ENCODE peak calls at places on chromosomes 12 and 14, in nine cellular contexts. One of them, this sample, is unnamed.

GRCh38 chr12:12723681-12724420 is 6.7 kb downstream of the CDKN1B start:
- DNase-seq in endodermal cell: peak
- DNase-seq in KG1: no peak
- DNase-seq in type B pancreatic cell: no peak
- DNase-seq in nephron progenitor cell: peak
- DNase-seq in psoas muscle: peak
- DNase-seq in caudate nucleus: no peak
- DNase-seq in ureter: peak
- DNase-seq in iPS DF 19.7: no peak
- DNase-seq in this sample: no peak

GRCh38 chr12:22307811-22308210 is 26.7 kb downstream of the ST8SIA1 start:
- DNase-seq in nephron progenitor cell: no peak
- DNase-seq in caudate nucleus: no peak
- DNase-seq in ureter: no peak
- DNase-seq in type B pancreatic cell: no peak
- DNase-seq in iPS DF 19.7: no peak
- DNase-seq in endodermal cell: no peak
- DNase-seq in KG1: no peak
- DNase-seq in psoas muscle: no peak
- DNase-seq in this sample: no peak

GRCh38 chr14:101809671-101810514 is 48.4 kb downstream of the PPP2R5C start:
- DNase-seq in nephron progenitor cell: peak
- DNase-seq in psoas muscle: peak
- DNase-seq in type B pancreatic cell: peak
- DNase-seq in endodermal cell: peak
- DNase-seq in iPS DF 19.7: peak
- DNase-seq in KG1: peak
- DNase-seq in caudate nucleus: peak
- DNase-seq in ureter: peak
- DNase-seq in this sample: peak

GRCh38 chr12:6946033-6946919 is 2.5 kb downstream of the C12orf57 start:
- DNase-seq in caudate nucleus: no peak
- DNase-seq in iPS DF 19.7: no peak
- DNase-seq in nephron progenitor cell: peak
- DNase-seq in endodermal cell: peak
- DNase-seq in ureter: peak
- DNase-seq in type B pancreatic cell: peak
- DNase-seq in psoas muscle: peak
- DNase-seq in KG1: no peak
- DNase-seq in this sample: no peak

GRCh38 chr12:4824415-4824814 is 85.3 kb upstream of the KCNA1 start:
- DNase-seq in psoas muscle: no peak
- DNase-seq in iPS DF 19.7: no peak
- DNase-seq in type B pancreatic cell: no peak
- DNase-seq in endodermal cell: no peak
- DNase-seq in KG1: no peak
- DNase-seq in caudate nucleus: no peak
- DNase-seq in nephron progenitor cell: no peak
- DNase-seq in ureter: no peak
- DNase-seq in this sample: no peak

GRCh38 chr12:112380663-112381420 is 1.4 kb downstream of the HECTD4 start:
- DNase-seq in type B pancreatic cell: no peak
- DNase-seq in endodermal cell: peak
- DNase-seq in nephron progenitor cell: peak
- DNase-seq in psoas muscle: no peak
- DNase-seq in iPS DF 19.7: no peak
- DNase-seq in caudate nucleus: peak
- DNase-seq in ureter: no peak
- DNase-seq in KG1: no peak
- DNase-seq in this sample: no peak

GRCh38 chr12:49189731-49190314 is 943 bp upstream of the TUBA1A start:
- DNase-seq in KG1: no peak
- DNase-seq in endodermal cell: no peak
- DNase-seq in iPS DF 19.7: no peak
- DNase-seq in type B pancreatic cell: peak
- DNase-seq in psoas muscle: no peak
- DNase-seq in ureter: no peak
- DNase-seq in nephron progenitor cell: no peak
- DNase-seq in caudate nucleus: no peak
- DNase-seq in this sample: no peak

GRCh38 chr14:23076785-23077408 is 18.0 kb downstream of the ACIN1 start:
- DNase-seq in nephron progenitor cell: no peak
- DNase-seq in type B pancreatic cell: no peak
- DNase-seq in caudate nucleus: no peak
- DNase-seq in endodermal cell: peak
- DNase-seq in iPS DF 19.7: no peak
- DNase-seq in ureter: no peak
- DNase-seq in psoas muscle: no peak
- DNase-seq in KG1: no peak
- DNase-seq in this sample: no peak

GRCh38 chr12:24630446-24630845 is 318.5 kb downstream of the BCAT1 start:
- DNase-seq in endodermal cell: no peak
- DNase-seq in iPS DF 19.7: no peak
- DNase-seq in nephron progenitor cell: no peak
- DNase-seq in psoas muscle: no peak
- DNase-seq in ureter: no peak
- DNase-seq in type B pancreatic cell: no peak
- DNase-seq in caudate nucleus: no peak
- DNase-seq in KG1: no peak
- DNase-seq in this sample: no peak

GRCh38 chr14:76564471-76565119 is 188.7 kb downstream of the ESRRB start:
- DNase-seq in nephron progenitor cell: no peak
- DNase-seq in type B pancreatic cell: no peak
- DNase-seq in caudate nucleus: no peak
- DNase-seq in psoas muscle: no peak
- DNase-seq in iPS DF 19.7: peak
- DNase-seq in endodermal cell: peak
- DNase-seq in KG1: no peak
- DNase-seq in ureter: no peak
- DNase-seq in this sample: no peak

GRCh38 chr12:128078311-128078851 is 188.6 kb upstream of the TMEM132C start:
- DNase-seq in iPS DF 19.7: no peak
- DNase-seq in caudate nucleus: no peak
- DNase-seq in nephron progenitor cell: no peak
- DNase-seq in endodermal cell: no peak
- DNase-seq in ureter: no peak
- DNase-seq in KG1: no peak
- DNase-seq in type B pancreatic cell: no peak
- DNase-seq in psoas muscle: no peak
- DNase-seq in this sample: no peak

GRCh38 chr12:46152456-46152855 is 116.4 kb downstream of the SLC38A1 start:
- DNase-seq in nephron progenitor cell: no peak
- DNase-seq in KG1: no peak
- DNase-seq in ureter: no peak
- DNase-seq in endodermal cell: no peak
- DNase-seq in iPS DF 19.7: no peak
- DNase-seq in type B pancreatic cell: no peak
- DNase-seq in caudate nucleus: no peak
- DNase-seq in psoas muscle: no peak
- DNase-seq in this sample: no peak

GRCh38 chr14:63375772-63376171 is 57.0 kb upstream of the GPHB5 start:
- DNase-seq in ureter: no peak
- DNase-seq in endodermal cell: no peak
- DNase-seq in caudate nucleus: no peak
- DNase-seq in nephron progenitor cell: no peak
- DNase-seq in type B pancreatic cell: no peak
- DNase-seq in KG1: no peak
- DNase-seq in psoas muscle: no peak
- DNase-seq in iPS DF 19.7: no peak
- DNase-seq in this sample: no peak

GRCh38 chr12:69284131-69284530 is 44.8 kb downstream of the CPSF6 start:
- DNase-seq in iPS DF 19.7: peak
- DNase-seq in KG1: peak
- DNase-seq in psoas muscle: peak
- DNase-seq in ureter: peak
- DNase-seq in type B pancreatic cell: no peak
- DNase-seq in nephron progenitor cell: peak
- DNase-seq in caudate nucleus: no peak
- DNase-seq in endodermal cell: peak
- DNase-seq in this sample: peak

GRCh38 chr14:104900639-104901512 is 23.8 kb upstream of the PLD4 start:
- DNase-seq in type B pancreatic cell: no peak
- DNase-seq in endodermal cell: no peak
- DNase-seq in iPS DF 19.7: no peak
- DNase-seq in nephron progenitor cell: no peak
- DNase-seq in ureter: no peak
- DNase-seq in psoas muscle: no peak
- DNase-seq in KG1: no peak
- DNase-seq in caudate nucleus: no peak
- DNase-seq in this sample: no peak

GRCh38 chr12:86681062-86681461 is 424.9 kb upstream of the MGAT4C start:
- DNase-seq in type B pancreatic cell: no peak
- DNase-seq in nephron progenitor cell: no peak
- DNase-seq in iPS DF 19.7: no peak
- DNase-seq in ureter: no peak
- DNase-seq in psoas muscle: no peak
- DNase-seq in endodermal cell: no peak
- DNase-seq in KG1: no peak
- DNase-seq in caudate nucleus: no peak
- DNase-seq in this sample: no peak

GRCh38 chr12:131963381-131963780 is 13.6 kb downstream of the EP400 start:
- DNase-seq in psoas muscle: no peak
- DNase-seq in iPS DF 19.7: no peak
- DNase-seq in caudate nucleus: no peak
- DNase-seq in ureter: no peak
- DNase-seq in nephron progenitor cell: no peak
- DNase-seq in endodermal cell: peak
- DNase-seq in KG1: no peak
- DNase-seq in type B pancreatic cell: no peak
- DNase-seq in this sample: no peak

GRCh38 chr12:92905811-92906554 is 23.1 kb downstream of the EEA1 start:
- DNase-seq in nephron progenitor cell: no peak
- DNase-seq in ureter: no peak
- DNase-seq in type B pancreatic cell: no peak
- DNase-seq in iPS DF 19.7: no peak
- DNase-seq in caudate nucleus: no peak
- DNase-seq in KG1: no peak
- DNase-seq in psoas muscle: no peak
- DNase-seq in endodermal cell: no peak
- DNase-seq in this sample: no peak

GRCh38 chr12:20549115-20549719 is 145.9 kb upstream of the SLCO1C1 start:
- DNase-seq in endodermal cell: peak
- DNase-seq in type B pancreatic cell: no peak
- DNase-seq in caudate nucleus: no peak
- DNase-seq in psoas muscle: no peak
- DNase-seq in ureter: no peak
- DNase-seq in KG1: no peak
- DNase-seq in iPS DF 19.7: no peak
- DNase-seq in nephron progenitor cell: peak
- DNase-seq in this sample: peak

GRCh38 chr12:23899434-23899833 is 50.0 kb downstream of the SOX5 start:
- DNase-seq in caudate nucleus: no peak
- DNase-seq in psoas muscle: no peak
- DNase-seq in nephron progenitor cell: no peak
- DNase-seq in endodermal cell: no peak
- DNase-seq in type B pancreatic cell: no peak
- DNase-seq in KG1: no peak
- DNase-seq in ureter: no peak
- DNase-seq in iPS DF 19.7: no peak
- DNase-seq in this sample: no peak

GRCh38 chr12:114476159-114476558 is 70.2 kb upstream of the TBX5 start:
- DNase-seq in type B pancreatic cell: no peak
- DNase-seq in KG1: no peak
- DNase-seq in ureter: no peak
- DNase-seq in caudate nucleus: no peak
- DNase-seq in endodermal cell: peak
- DNase-seq in nephron progenitor cell: no peak
- DNase-seq in psoas muscle: no peak
- DNase-seq in iPS DF 19.7: no peak
- DNase-seq in this sample: no peak

GRCh38 chr12:32047846-32048245 is 58.8 kb upstream of the BICD1 start:
- DNase-seq in nephron progenitor cell: no peak
- DNase-seq in caudate nucleus: no peak
- DNase-seq in type B pancreatic cell: no peak
- DNase-seq in psoas muscle: no peak
- DNase-seq in endodermal cell: no peak
- DNase-seq in KG1: no peak
- DNase-seq in ureter: no peak
- DNase-seq in iPS DF 19.7: no peak
- DNase-seq in this sample: no peak

GRCh38 chr12:6697584-6698351 is 2.8 kb downstream of the PIANP start:
- DNase-seq in psoas muscle: no peak
- DNase-seq in caudate nucleus: no peak
- DNase-seq in iPS DF 19.7: no peak
- DNase-seq in type B pancreatic cell: no peak
- DNase-seq in ureter: no peak
- DNase-seq in endodermal cell: peak
- DNase-seq in nephron progenitor cell: peak
- DNase-seq in KG1: no peak
- DNase-seq in this sample: peak

GRCh38 chr12:122437656-122438121 is 15.2 kb upstream of the CLIP1 start:
- DNase-seq in psoas muscle: peak
- DNase-seq in ureter: peak
- DNase-seq in iPS DF 19.7: no peak
- DNase-seq in nephron progenitor cell: no peak
- DNase-seq in KG1: no peak
- DNase-seq in endodermal cell: no peak
- DNase-seq in type B pancreatic cell: no peak
- DNase-seq in caudate nucleus: peak
- DNase-seq in this sample: no peak

GRCh38 chr12:106971065-106971464 is 15.4 kb downstream of the TMEM263 start:
- DNase-seq in KG1: no peak
- DNase-seq in caudate nucleus: no peak
- DNase-seq in type B pancreatic cell: no peak
- DNase-seq in ureter: no peak
- DNase-seq in nephron progenitor cell: no peak
- DNase-seq in psoas muscle: no peak
- DNase-seq in iPS DF 19.7: no peak
- DNase-seq in endodermal cell: no peak
- DNase-seq in this sample: no peak

GRCh38 chr12:29562167-29562776 is 64.8 kb upstream of the OVCH1 start:
- DNase-seq in type B pancreatic cell: no peak
- DNase-seq in iPS DF 19.7: no peak
- DNase-seq in ureter: peak
- DNase-seq in endodermal cell: no peak
- DNase-seq in KG1: no peak
- DNase-seq in psoas muscle: no peak
- DNase-seq in caudate nucleus: no peak
- DNase-seq in nephron progenitor cell: no peak
- DNase-seq in this sample: no peak

GRCh38 chr12:6821674-6822433 is at the start of gene GPR162:
- DNase-seq in ureter: no peak
- DNase-seq in endodermal cell: peak
- DNase-seq in caudate nucleus: no peak
- DNase-seq in nephron progenitor cell: peak
- DNase-seq in type B pancreatic cell: no peak
- DNase-seq in psoas muscle: peak
- DNase-seq in iPS DF 19.7: peak
- DNase-seq in KG1: no peak
- DNase-seq in this sample: no peak

GRCh38 chr14:55267816-55268215 is 3.4 kb upstream of the FBXO34 start:
- DNase-seq in KG1: no peak
- DNase-seq in nephron progenitor cell: no peak
- DNase-seq in type B pancreatic cell: no peak
- DNase-seq in iPS DF 19.7: no peak
- DNase-seq in psoas muscle: no peak
- DNase-seq in ureter: no peak
- DNase-seq in caudate nucleus: no peak
- DNase-seq in endodermal cell: no peak
- DNase-seq in this sample: no peak

GRCh38 chr14:31949709-31950108 is 127.4 kb upstream of the ARHGAP5 start:
- DNase-seq in KG1: no peak
- DNase-seq in type B pancreatic cell: no peak
- DNase-seq in psoas muscle: no peak
- DNase-seq in caudate nucleus: no peak
- DNase-seq in iPS DF 19.7: no peak
- DNase-seq in nephron progenitor cell: no peak
- DNase-seq in endodermal cell: no peak
- DNase-seq in ureter: no peak
- DNase-seq in this sample: no peak

GRCh38 chr14:103624860-103625259 is 4.2 kb upstream of the KLC1 start:
- DNase-seq in nephron progenitor cell: no peak
- DNase-seq in KG1: no peak
- DNase-seq in psoas muscle: peak
- DNase-seq in endodermal cell: peak
- DNase-seq in iPS DF 19.7: no peak
- DNase-seq in ureter: peak
- DNase-seq in type B pancreatic cell: no peak
- DNase-seq in caudate nucleus: no peak
- DNase-seq in this sample: no peak

GRCh38 chr14:30692669-30693068 is 70.5 kb downstream of the SCFD1 start:
- DNase-seq in ureter: no peak
- DNase-seq in psoas muscle: no peak
- DNase-seq in nephron progenitor cell: no peak
- DNase-seq in endodermal cell: no peak
- DNase-seq in iPS DF 19.7: no peak
- DNase-seq in KG1: no peak
- DNase-seq in type B pancreatic cell: no peak
- DNase-seq in caudate nucleus: no peak
- DNase-seq in this sample: no peak

This sample was measured in COLO829.